ENCODE peak calls at places on chromosomes 11 and 22, in five cellular contexts. H, Q, N, A and T are unnamed samples.

GRCh38 chr22:35739642-35740041 is 22.0 kb downstream of the APOL5 start:
- DNase-seq in Q (no peak), H (no peak), A (no peak), N (peak), T (no peak)

GRCh38 chr11:70306586-70307033 is 36.1 kb downstream of the PPFIA1 start:
- DNase-seq in Q (no peak), H (no peak), N (no peak), A (no peak), T (no peak)

GRCh38 chr11:104799251-104799650 is 99.0 kb downstream of the CASP12 start:
- DNase-seq in Q (no peak), N (no peak), H (no peak), A (no peak), T (no peak)

GRCh38 chr11:66172146-66172545 is 96.3 kb upstream of the RAB1B start:
- DNase-seq in N (no peak), A (no peak), Q (peak), H (no peak), T (no peak)

GRCh38 chr11:59429924-59430516 is 3.8 kb upstream of the OR5A2 start:
- DNase-seq in N (peak), A (peak), H (peak), Q (peak), T (no peak)

GRCh38 chr11:103525069-103525468 is 415.8 kb downstream of the DYNC2H1 start:
- DNase-seq in Q (peak), N (no peak), H (no peak), A (no peak), T (no peak)

GRCh38 chr11:79493555-79494171 is 52.8 kb upstream of the TENM4 start:
- DNase-seq in Q (peak), A (peak), H (peak), N (peak), T (peak)

GRCh38 chr11:90222152-90222458 is 744 bp downstream of the CHORDC1 start:
- DNase-seq in A (no peak), N (no peak), Q (no peak), H (no peak), T (no peak)

GRCh38 chr11:44609028-44609782 is 43.7 kb downstream of the CD82 start:
- DNase-seq in N (no peak), A (no peak), H (no peak), Q (no peak), T (no peak)

GRCh38 chr11:45399166-45399565 is 113.0 kb upstream of the SYT13 start:
- DNase-seq in Q (no peak), H (no peak), N (no peak), A (no peak), T (no peak)

GRCh38 chr22:50513175-50513574 is 5.2 kb downstream of the NCAPH2 start:
- DNase-seq in Q (no peak), N (no peak), H (no peak), A (no peak), T (no peak)

GRCh38 chr11:46446343-46446751 is 54.8 kb upstream of the CHRM4 start:
- DNase-seq in H (no peak), Q (no peak), A (no peak), N (no peak), T (no peak)

GRCh38 chr22:22078329-22078728 is 95.7 kb upstream of the TOP3B start:
- DNase-seq in H (no peak), N (no peak), Q (no peak), A (no peak), T (no peak)

GRCh38 chr11:926341-926916 is 759 bp downstream of the AP2A2 start:
- DNase-seq in A (peak), Q (peak), H (peak), N (peak), T (no peak)

GRCh38 chr11:19345519-19345847 is 104.7 kb upstream of the E2F8 start:
- DNase-seq in N (peak), Q (no peak), H (no peak), A (no peak), T (no peak)

GRCh38 chr11:36309779-36310178 is 13.7 kb downstream of the PRR5L start:
- DNase-seq in Q (no peak), H (no peak), N (no peak), A (no peak), T (no peak)

GRCh38 chr11:36304349-36304748 is 8.3 kb downstream of the PRR5L start:
- DNase-seq in Q (no peak), N (no peak), H (no peak), A (no peak), T (no peak)

GRCh38 chr11:36308577-36308976 is 12.5 kb downstream of the PRR5L start:
- DNase-seq in H (no peak), Q (no peak), A (no peak), N (no peak), T (no peak)

GRCh38 chr11:36305047-36305446 is 9.0 kb downstream of the PRR5L start:
- DNase-seq in H (no peak), N (no peak), Q (no peak), A (no peak), T (no peak)

DNA sequence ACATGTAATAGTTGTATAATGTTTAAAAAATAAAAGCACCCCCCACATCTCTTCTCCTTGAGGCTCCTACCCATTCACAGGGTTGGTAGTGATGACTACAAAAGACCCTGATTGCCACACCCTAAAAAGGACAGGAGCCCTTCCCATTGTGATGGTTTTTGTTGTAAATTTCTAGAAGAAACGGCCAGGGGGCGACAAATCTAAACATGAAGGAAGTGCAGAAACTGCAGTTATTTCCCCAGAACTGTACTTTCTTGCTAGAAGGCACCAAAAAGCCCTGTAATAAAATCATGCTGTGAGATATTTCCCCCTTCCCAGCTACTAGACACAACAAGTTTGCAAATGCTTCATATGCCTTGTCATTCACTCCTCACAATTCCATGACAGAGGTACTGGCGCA is 10.8 kb downstream of the PRR5L start:
- DNase-seq in Q (no peak), N (peak), H (no peak), A (no peak), T (no peak)
- TF ChIP-seq CTCF in Q (peak), N (peak), H (no peak), A (peak), T (peak)

GRCh38 chr22:27385261-27385998 is 416.1 kb downstream of the MN1 start:
- DNase-seq in Q (no peak), A (no peak), N (no peak), H (no peak), T (peak)

GRCh38 chr22:27382947-27383346 is 418.6 kb downstream of the MN1 start:
- DNase-seq in H (no peak), A (no peak), N (no peak), Q (no peak), T (peak)

GRCh38 chr22:27381960-27382742 is 419.4 kb downstream of the MN1 start:
- DNase-seq in Q (no peak), H (no peak), A (no peak), N (peak), T (peak)

GRCh38 chr22:27386186-27386585 is 415.4 kb downstream of the MN1 start:
- DNase-seq in N (no peak), A (no peak), H (peak), Q (no peak), T (peak)

DNA sequence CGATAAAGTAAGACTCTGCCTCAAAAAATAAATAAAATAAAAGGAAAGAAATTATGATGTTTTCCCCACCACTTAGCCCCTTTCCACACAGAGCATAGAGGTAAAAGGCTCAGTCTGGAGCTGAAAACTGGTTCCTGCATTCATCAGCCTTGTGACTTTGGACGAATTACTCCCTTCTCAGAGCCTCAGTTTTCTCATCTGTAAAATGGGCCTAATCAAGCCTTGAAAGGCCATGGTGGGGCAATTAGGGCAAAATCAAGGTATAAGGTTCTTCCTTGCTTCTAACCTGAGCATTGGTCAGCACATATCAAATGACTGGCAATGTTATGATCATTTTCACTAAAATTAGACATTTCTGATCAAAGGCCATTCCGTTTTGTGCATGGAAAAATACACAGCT is 417.7 kb downstream of the MN1 start:
- DNase-seq in N (no peak), H (no peak), Q (no peak), A (no peak), T (no peak)
- TF ChIP-seq CTCF in N (no peak), H (no peak), Q (no peak), A (no peak), T (no peak)

GRCh38 chr11:2586091-2586792 is 113.6 kb downstream of the KCNQ1OT1 start:
- DNase-seq in N (no peak), H (no peak), A (no peak), Q (no peak), T (peak)
- TF ChIP-seq CTCF in N (no peak), H (no peak), A (no peak), Q (no peak), T (no peak)

GRCh38 chr11:22426915-22427314 is 88.7 kb downstream of the SLC17A6 start:
- DNase-seq in H (no peak), A (no peak), Q (no peak), N (no peak), T (no peak)
- TF ChIP-seq CTCF in H (no peak), A (no peak), Q (peak), N (no peak), T (no peak)